ENCODE peak calls at places on chromosomes 11 and 22, in five cellular contexts. One of them, this sample, is unnamed.

GRCh38 chr22:39349506-39349966 is 255 bp upstream of the SYNGR1 start:
- DNase-seq in iris pigment epithelial cell: no peak
- DNase-seq in neural crest cell: peak; percentile 44
- DNase-seq in kidney: no peak
- DNase-seq in retina: peak; percentile 79
- DNase-seq in this sample: peak; percentile 41

GRCh38 chr11:35664977-35665441 is 2.4 kb downstream of the TRIM44 start:
- DNase-seq in kidney: no peak
- DNase-seq in iris pigment epithelial cell: peak; percentile 49
- DNase-seq in neural crest cell: no peak
- DNase-seq in retina: no peak
- DNase-seq in this sample: peak; percentile 35

GRCh38 chr11:85718126-85718943 is 32.3 kb upstream of the CCDC89 start:
- DNase-seq in kidney: no peak
- DNase-seq in iris pigment epithelial cell: no peak
- DNase-seq in retina: peak; percentile 11
- DNase-seq in neural crest cell: no peak
- DNase-seq in this sample: peak; percentile 34

GRCh38 chr11:76621866-76622265 is 48.7 kb downstream of the LRRC32 start:
- DNase-seq in neural crest cell: no peak
- DNase-seq in retina: no peak
- DNase-seq in iris pigment epithelial cell: no peak
- DNase-seq in kidney: peak; percentile 90
- DNase-seq in this sample: no peak

GRCh38 chr22:29146101-29146560 is 59.6 kb upstream of the EMID1 start:
- DNase-seq in retina: no peak
- DNase-seq in kidney: peak; percentile 20
- DNase-seq in neural crest cell: no peak
- DNase-seq in iris pigment epithelial cell: no peak
- DNase-seq in this sample: no peak

GRCh38 chr11:76700177-76701100 is 29.9 kb upstream of the LRRC32 start:
- DNase-seq in kidney: peak; percentile 49
- DNase-seq in retina: no peak
- DNase-seq in iris pigment epithelial cell: peak; percentile 94
- DNase-seq in neural crest cell: no peak
- DNase-seq in this sample: peak; percentile 99

GRCh38 chr22:41598081-41598480 is 8.4 kb upstream of the PMM1 start:
- DNase-seq in kidney: peak; percentile 41
- DNase-seq in neural crest cell: no peak
- DNase-seq in iris pigment epithelial cell: peak; percentile 90
- DNase-seq in retina: no peak
- DNase-seq in this sample: peak; percentile 91

GRCh38 chr11:119484741-119485605 is 62.0 kb upstream of the THY1 start:
- DNase-seq in iris pigment epithelial cell: no peak
- DNase-seq in kidney: no peak
- DNase-seq in neural crest cell: no peak
- DNase-seq in retina: no peak
- DNase-seq in this sample: no peak

GRCh38 chr22:45235101-45235777 is 5.5 kb downstream of the KIAA0930 start:
- DNase-seq in retina: no peak
- DNase-seq in kidney: no peak
- DNase-seq in neural crest cell: no peak
- DNase-seq in iris pigment epithelial cell: no peak
- DNase-seq in this sample: no peak

GRCh38 chr11:6635082-6635932 is 16.1 kb upstream of the TPP1 start:
- DNase-seq in neural crest cell: peak; percentile 39
- DNase-seq in kidney: peak; percentile 91
- DNase-seq in iris pigment epithelial cell: no peak
- DNase-seq in retina: peak; percentile 22
- DNase-seq in this sample: peak; percentile 39

GRCh38 chr22:23837496-23837859 is 1.3 kb downstream of the DERL3 start:
- DNase-seq in retina: no peak
- DNase-seq in iris pigment epithelial cell: no peak
- DNase-seq in kidney: peak; percentile 74
- DNase-seq in neural crest cell: no peak
- DNase-seq in this sample: no peak

GRCh38 chr22:27875951-27876350 is 43.1 kb downstream of the PITPNB start:
- DNase-seq in retina: no peak
- DNase-seq in kidney: no peak
- DNase-seq in iris pigment epithelial cell: no peak
- DNase-seq in neural crest cell: no peak
- DNase-seq in this sample: no peak

GRCh38 chr11:119694334-119694733 is 34.7 kb downstream of the NECTIN1 start:
- DNase-seq in retina: no peak
- DNase-seq in neural crest cell: no peak
- DNase-seq in kidney: no peak
- DNase-seq in iris pigment epithelial cell: peak; percentile 10
- DNase-seq in this sample: no peak